ENCODE peak calls at places on chromosomes 16 and 17, in eight cellular contexts. One of them, this sample, is unnamed.

GRCh38 chr16:67649494-67649931 is 4.6 kb downstream of the CARMIL2 start:
- DNase-seq in AG04450: no peak
- DNase-seq in EH: peak
- DNase-seq in activated T-helper 1 cell treated with anti-CD3 and anti-CD28 coated beads, Interleukin-12 subunit alpha, Interleukin-12 subunit beta, Interleukin-2, Interleukin-4 antibody, amounts not matched to agents 30 ng/mL and 10 ng/mL and 1 ng/mL, durations not matched to agents 14 hours and 24 hours and 36 hours: no peak
- DNase-seq in NCI-H1048: no peak
- DNase-seq in lower lobe of right lung: peak
- DNase-seq in endothelial cell of umbilical vein: no peak
- DNase-seq in K562: peak
- DNase-seq in this sample: peak

GRCh38 chr17:81418710-81419332 is 23.6 kb downstream of the BAHCC1 start:
- DNase-seq in endothelial cell of umbilical vein: no peak
- DNase-seq in AG04450: no peak
- DNase-seq in NCI-H1048: no peak
- DNase-seq in K562: no peak
- DNase-seq in activated T-helper 1 cell treated with anti-CD3 and anti-CD28 coated beads, Interleukin-12 subunit alpha, Interleukin-12 subunit beta, Interleukin-2, Interleukin-4 antibody, amounts not matched to agents 30 ng/mL and 10 ng/mL and 1 ng/mL, durations not matched to agents 14 hours and 24 hours and 36 hours: no peak
- DNase-seq in lower lobe of right lung: no peak
- DNase-seq in EH: peak
- DNase-seq in this sample: no peak

GRCh38 chr16:31181102-31181830 is 1.3 kb downstream of the FUS start:
- DNase-seq in lower lobe of right lung: peak
- DNase-seq in K562: peak
- DNase-seq in activated T-helper 1 cell treated with anti-CD3 and anti-CD28 coated beads, Interleukin-12 subunit alpha, Interleukin-12 subunit beta, Interleukin-2, Interleukin-4 antibody, amounts not matched to agents 30 ng/mL and 10 ng/mL and 1 ng/mL, durations not matched to agents 14 hours and 24 hours and 36 hours: no peak
- DNase-seq in EH: peak
- DNase-seq in NCI-H1048: no peak
- DNase-seq in AG04450: no peak
- DNase-seq in endothelial cell of umbilical vein: peak
- DNase-seq in this sample: peak

GRCh38 chr17:80941743-80942211 is 49.9 kb upstream of the CHMP6 start:
- DNase-seq in activated T-helper 1 cell treated with anti-CD3 and anti-CD28 coated beads, Interleukin-12 subunit alpha, Interleukin-12 subunit beta, Interleukin-2, Interleukin-4 antibody, amounts not matched to agents 30 ng/mL and 10 ng/mL and 1 ng/mL, durations not matched to agents 14 hours and 24 hours and 36 hours: no peak
- DNase-seq in NCI-H1048: no peak
- DNase-seq in endothelial cell of umbilical vein: no peak
- DNase-seq in AG04450: no peak
- DNase-seq in K562: no peak
- DNase-seq in lower lobe of right lung: peak
- DNase-seq in EH: peak
- DNase-seq in this sample: no peak

GRCh38 chr17:17140590-17140980 is 65.5 kb downstream of the PLD6 start:
- DNase-seq in endothelial cell of umbilical vein: peak
- DNase-seq in EH: peak
- DNase-seq in AG04450: peak
- DNase-seq in activated T-helper 1 cell treated with anti-CD3 and anti-CD28 coated beads, Interleukin-12 subunit alpha, Interleukin-12 subunit beta, Interleukin-2, Interleukin-4 antibody, amounts not matched to agents 30 ng/mL and 10 ng/mL and 1 ng/mL, durations not matched to agents 14 hours and 24 hours and 36 hours: no peak
- DNase-seq in lower lobe of right lung: no peak
- DNase-seq in NCI-H1048: no peak
- DNase-seq in K562: peak
- DNase-seq in this sample: no peak

GRCh38 chr16:24681793-24682192 is 47.7 kb upstream of the TNRC6A start:
- DNase-seq in AG04450: no peak
- DNase-seq in endothelial cell of umbilical vein: no peak
- DNase-seq in activated T-helper 1 cell treated with anti-CD3 and anti-CD28 coated beads, Interleukin-12 subunit alpha, Interleukin-12 subunit beta, Interleukin-2, Interleukin-4 antibody, amounts not matched to agents 30 ng/mL and 10 ng/mL and 1 ng/mL, durations not matched to agents 14 hours and 24 hours and 36 hours: no peak
- DNase-seq in EH: peak
- DNase-seq in lower lobe of right lung: no peak
- DNase-seq in NCI-H1048: no peak
- DNase-seq in K562: no peak
- DNase-seq in this sample: no peak

GRCh38 chr17:9266031-9266680 is 244.8 kb downstream of the NTN1 start:
- DNase-seq in endothelial cell of umbilical vein: no peak
- DNase-seq in lower lobe of right lung: no peak
- DNase-seq in activated T-helper 1 cell treated with anti-CD3 and anti-CD28 coated beads, Interleukin-12 subunit alpha, Interleukin-12 subunit beta, Interleukin-2, Interleukin-4 antibody, amounts not matched to agents 30 ng/mL and 10 ng/mL and 1 ng/mL, durations not matched to agents 14 hours and 24 hours and 36 hours: no peak
- DNase-seq in NCI-H1048: no peak
- DNase-seq in AG04450: no peak
- DNase-seq in K562: no peak
- DNase-seq in EH: no peak
- DNase-seq in this sample: no peak

GRCh38 chr17:30393911-30394867 is 15.5 kb downstream of the CPD start:
- DNase-seq in NCI-H1048: no peak
- DNase-seq in AG04450: no peak
- DNase-seq in lower lobe of right lung: no peak
- DNase-seq in K562: no peak
- DNase-seq in EH: no peak
- DNase-seq in endothelial cell of umbilical vein: no peak
- DNase-seq in activated T-helper 1 cell treated with anti-CD3 and anti-CD28 coated beads, Interleukin-12 subunit alpha, Interleukin-12 subunit beta, Interleukin-2, Interleukin-4 antibody, amounts not matched to agents 30 ng/mL and 10 ng/mL and 1 ng/mL, durations not matched to agents 14 hours and 24 hours and 36 hours: no peak
- DNase-seq in this sample: no peak

GRCh38 chr16:22192261-22193133 is 13.6 kb upstream of the EEF2K start:
- DNase-seq in K562: peak
- DNase-seq in AG04450: peak
- DNase-seq in NCI-H1048: no peak
- DNase-seq in activated T-helper 1 cell treated with anti-CD3 and anti-CD28 coated beads, Interleukin-12 subunit alpha, Interleukin-12 subunit beta, Interleukin-2, Interleukin-4 antibody, amounts not matched to agents 30 ng/mL and 10 ng/mL and 1 ng/mL, durations not matched to agents 14 hours and 24 hours and 36 hours: peak
- DNase-seq in EH: peak
- DNase-seq in endothelial cell of umbilical vein: peak
- DNase-seq in lower lobe of right lung: peak
- DNase-seq in this sample: peak

GRCh38 chr17:31677036-31677435 is 182.0 kb downstream of the COPRS start:
- DNase-seq in NCI-H1048: no peak
- DNase-seq in lower lobe of right lung: no peak
- DNase-seq in EH: no peak
- DNase-seq in activated T-helper 1 cell treated with anti-CD3 and anti-CD28 coated beads, Interleukin-12 subunit alpha, Interleukin-12 subunit beta, Interleukin-2, Interleukin-4 antibody, amounts not matched to agents 30 ng/mL and 10 ng/mL and 1 ng/mL, durations not matched to agents 14 hours and 24 hours and 36 hours: no peak
- DNase-seq in endothelial cell of umbilical vein: no peak
- DNase-seq in K562: no peak
- DNase-seq in AG04450: no peak
- DNase-seq in this sample: no peak

GRCh38 chr17:70040336-70040735 is 34.7 kb upstream of the KCNJ16 start:
- DNase-seq in AG04450: no peak
- DNase-seq in endothelial cell of umbilical vein: peak
- DNase-seq in activated T-helper 1 cell treated with anti-CD3 and anti-CD28 coated beads, Interleukin-12 subunit alpha, Interleukin-12 subunit beta, Interleukin-2, Interleukin-4 antibody, amounts not matched to agents 30 ng/mL and 10 ng/mL and 1 ng/mL, durations not matched to agents 14 hours and 24 hours and 36 hours: no peak
- DNase-seq in K562: no peak
- DNase-seq in lower lobe of right lung: no peak
- DNase-seq in NCI-H1048: no peak
- DNase-seq in EH: no peak
- DNase-seq in this sample: no peak

GRCh38 chr16:50500171-50500874 is 47.9 kb upstream of the NKD1 start:
- DNase-seq in lower lobe of right lung: no peak
- DNase-seq in K562: no peak
- DNase-seq in NCI-H1048: no peak
- DNase-seq in AG04450: no peak
- DNase-seq in activated T-helper 1 cell treated with anti-CD3 and anti-CD28 coated beads, Interleukin-12 subunit alpha, Interleukin-12 subunit beta, Interleukin-2, Interleukin-4 antibody, amounts not matched to agents 30 ng/mL and 10 ng/mL and 1 ng/mL, durations not matched to agents 14 hours and 24 hours and 36 hours: no peak
- DNase-seq in EH: no peak
- DNase-seq in endothelial cell of umbilical vein: no peak
- DNase-seq in this sample: peak

GRCh38 chr17:58330544-58330996 is 2.0 kb upstream of the TSPOAP1 start:
- DNase-seq in NCI-H1048: no peak
- DNase-seq in EH: no peak
- DNase-seq in activated T-helper 1 cell treated with anti-CD3 and anti-CD28 coated beads, Interleukin-12 subunit alpha, Interleukin-12 subunit beta, Interleukin-2, Interleukin-4 antibody, amounts not matched to agents 30 ng/mL and 10 ng/mL and 1 ng/mL, durations not matched to agents 14 hours and 24 hours and 36 hours: no peak
- DNase-seq in AG04450: no peak
- DNase-seq in endothelial cell of umbilical vein: no peak
- DNase-seq in K562: no peak
- DNase-seq in lower lobe of right lung: no peak
- DNase-seq in this sample: peak